ENCODE peak calls at places on chromosomes 11 and 22, in eight cellular contexts. One of them, this sample, is unnamed.

GRCh38 chr11:65663634-65664200 is 1.0 kb upstream of the RELA start:
- DNase-seq in naive thymus-derived CD4-positive, alpha-beta T cell: no peak
- DNase-seq in lung: peak
- DNase-seq in stimulated activated CD4-positive, alpha-beta T cell treated with anti-CD3 and anti-CD28 coated beads, Interleukin-12 subunit alpha, Interleukin-12 subunit beta, amount 100 ng/mL, for 24 hours: peak
- DNase-seq in activated T-cell treated with anti-CD3 and anti-CD28 coated beads, Interleukin-2, amount 50 U/mL, for 72 hours: peak
- DNase-seq in transverse colon: peak
- DNase-seq in PC-9: peak
- DNase-seq in NB4: no peak
- DNase-seq in this sample: peak

GRCh38 chr11:117805048-117805447 is 8.0 kb upstream of the DSCAML1 start:
- DNase-seq in stimulated activated CD4-positive, alpha-beta T cell treated with anti-CD3 and anti-CD28 coated beads, Interleukin-12 subunit alpha, Interleukin-12 subunit beta, amount 100 ng/mL, for 24 hours: no peak
- DNase-seq in PC-9: no peak
- DNase-seq in transverse colon: no peak
- DNase-seq in lung: no peak
- DNase-seq in NB4: peak
- DNase-seq in naive thymus-derived CD4-positive, alpha-beta T cell: no peak
- DNase-seq in activated T-cell treated with anti-CD3 and anti-CD28 coated beads, Interleukin-2, amount 50 U/mL, for 72 hours: no peak
- DNase-seq in this sample: no peak

GRCh38 chr11:105137286-105137685 is 2.3 kb downstream of the CARD18 start:
- DNase-seq in NB4: no peak
- DNase-seq in naive thymus-derived CD4-positive, alpha-beta T cell: no peak
- DNase-seq in PC-9: no peak
- DNase-seq in activated T-cell treated with anti-CD3 and anti-CD28 coated beads, Interleukin-2, amount 50 U/mL, for 72 hours: no peak
- DNase-seq in stimulated activated CD4-positive, alpha-beta T cell treated with anti-CD3 and anti-CD28 coated beads, Interleukin-12 subunit alpha, Interleukin-12 subunit beta, amount 100 ng/mL, for 24 hours: no peak
- DNase-seq in lung: no peak
- DNase-seq in transverse colon: no peak
- DNase-seq in this sample: no peak

GRCh38 chr11:71474771-71475483 is 21.9 kb downstream of the NADSYN1 start:
- DNase-seq in stimulated activated CD4-positive, alpha-beta T cell treated with anti-CD3 and anti-CD28 coated beads, Interleukin-12 subunit alpha, Interleukin-12 subunit beta, amount 100 ng/mL, for 24 hours: no peak
- DNase-seq in lung: no peak
- DNase-seq in naive thymus-derived CD4-positive, alpha-beta T cell: no peak
- DNase-seq in transverse colon: no peak
- DNase-seq in NB4: no peak
- DNase-seq in activated T-cell treated with anti-CD3 and anti-CD28 coated beads, Interleukin-2, amount 50 U/mL, for 72 hours: no peak
- DNase-seq in PC-9: no peak
- DNase-seq in this sample: no peak

GRCh38 chr11:72328366-72329224 is 84.6 kb upstream of the PHOX2A start:
- DNase-seq in stimulated activated CD4-positive, alpha-beta T cell treated with anti-CD3 and anti-CD28 coated beads, Interleukin-12 subunit alpha, Interleukin-12 subunit beta, amount 100 ng/mL, for 24 hours: no peak
- DNase-seq in NB4: no peak
- DNase-seq in naive thymus-derived CD4-positive, alpha-beta T cell: no peak
- DNase-seq in transverse colon: no peak
- DNase-seq in activated T-cell treated with anti-CD3 and anti-CD28 coated beads, Interleukin-2, amount 50 U/mL, for 72 hours: no peak
- DNase-seq in lung: no peak
- DNase-seq in PC-9: no peak
- DNase-seq in this sample: no peak

GRCh38 chr22:19757985-19758895 is 2.3 kb upstream of the TBX1 start:
- DNase-seq in NB4: no peak
- DNase-seq in lung: no peak
- DNase-seq in stimulated activated CD4-positive, alpha-beta T cell treated with anti-CD3 and anti-CD28 coated beads, Interleukin-12 subunit alpha, Interleukin-12 subunit beta, amount 100 ng/mL, for 24 hours: no peak
- DNase-seq in activated T-cell treated with anti-CD3 and anti-CD28 coated beads, Interleukin-2, amount 50 U/mL, for 72 hours: no peak
- DNase-seq in transverse colon: no peak
- DNase-seq in naive thymus-derived CD4-positive, alpha-beta T cell: no peak
- DNase-seq in PC-9: no peak
- DNase-seq in this sample: no peak

GRCh38 chr11:85913486-85913885 is 58.3 kb downstream of the CCDC83 start:
- DNase-seq in transverse colon: no peak
- DNase-seq in naive thymus-derived CD4-positive, alpha-beta T cell: no peak
- DNase-seq in NB4: peak
- DNase-seq in activated T-cell treated with anti-CD3 and anti-CD28 coated beads, Interleukin-2, amount 50 U/mL, for 72 hours: no peak
- DNase-seq in lung: no peak
- DNase-seq in stimulated activated CD4-positive, alpha-beta T cell treated with anti-CD3 and anti-CD28 coated beads, Interleukin-12 subunit alpha, Interleukin-12 subunit beta, amount 100 ng/mL, for 24 hours: no peak
- DNase-seq in PC-9: no peak
- DNase-seq in this sample: no peak

GRCh38 chr22:42316988-42317387 is 46.5 kb upstream of the TCF20 start:
- DNase-seq in activated T-cell treated with anti-CD3 and anti-CD28 coated beads, Interleukin-2, amount 50 U/mL, for 72 hours: peak
- DNase-seq in NB4: peak
- DNase-seq in naive thymus-derived CD4-positive, alpha-beta T cell: no peak
- DNase-seq in stimulated activated CD4-positive, alpha-beta T cell treated with anti-CD3 and anti-CD28 coated beads, Interleukin-12 subunit alpha, Interleukin-12 subunit beta, amount 100 ng/mL, for 24 hours: no peak
- DNase-seq in PC-9: peak
- DNase-seq in lung: peak
- DNase-seq in transverse colon: peak
- DNase-seq in this sample: no peak

GRCh38 chr11:69001301-69002081 is 11.6 kb downstream of the MRGPRF start:
- DNase-seq in lung: no peak
- DNase-seq in PC-9: no peak
- DNase-seq in NB4: no peak
- DNase-seq in transverse colon: peak
- DNase-seq in naive thymus-derived CD4-positive, alpha-beta T cell: no peak
- DNase-seq in activated T-cell treated with anti-CD3 and anti-CD28 coated beads, Interleukin-2, amount 50 U/mL, for 72 hours: no peak
- DNase-seq in stimulated activated CD4-positive, alpha-beta T cell treated with anti-CD3 and anti-CD28 coated beads, Interleukin-12 subunit alpha, Interleukin-12 subunit beta, amount 100 ng/mL, for 24 hours: no peak
- DNase-seq in this sample: no peak

GRCh38 chr11:66022401-66023185 is 3.7 kb downstream of the CATSPER1 start:
- DNase-seq in lung: peak
- DNase-seq in activated T-cell treated with anti-CD3 and anti-CD28 coated beads, Interleukin-2, amount 50 U/mL, for 72 hours: peak
- DNase-seq in transverse colon: peak
- DNase-seq in naive thymus-derived CD4-positive, alpha-beta T cell: peak
- DNase-seq in PC-9: peak
- DNase-seq in stimulated activated CD4-positive, alpha-beta T cell treated with anti-CD3 and anti-CD28 coated beads, Interleukin-12 subunit alpha, Interleukin-12 subunit beta, amount 100 ng/mL, for 24 hours: peak
- DNase-seq in NB4: peak
- DNase-seq in this sample: peak

GRCh38 chr11:14411818-14412217 is 52.8 kb upstream of the RRAS2 start:
- DNase-seq in stimulated activated CD4-positive, alpha-beta T cell treated with anti-CD3 and anti-CD28 coated beads, Interleukin-12 subunit alpha, Interleukin-12 subunit beta, amount 100 ng/mL, for 24 hours: no peak
- DNase-seq in PC-9: no peak
- DNase-seq in lung: peak
- DNase-seq in NB4: peak
- DNase-seq in activated T-cell treated with anti-CD3 and anti-CD28 coated beads, Interleukin-2, amount 50 U/mL, for 72 hours: no peak
- DNase-seq in naive thymus-derived CD4-positive, alpha-beta T cell: no peak
- DNase-seq in transverse colon: no peak
- DNase-seq in this sample: no peak

GRCh38 chr11:58134151-58134550 is 8.8 kb upstream of the OR9I1 start:
- DNase-seq in stimulated activated CD4-positive, alpha-beta T cell treated with anti-CD3 and anti-CD28 coated beads, Interleukin-12 subunit alpha, Interleukin-12 subunit beta, amount 100 ng/mL, for 24 hours: no peak
- DNase-seq in activated T-cell treated with anti-CD3 and anti-CD28 coated beads, Interleukin-2, amount 50 U/mL, for 72 hours: no peak
- DNase-seq in lung: no peak
- DNase-seq in transverse colon: no peak
- DNase-seq in naive thymus-derived CD4-positive, alpha-beta T cell: no peak
- DNase-seq in PC-9: no peak
- DNase-seq in NB4: no peak
- DNase-seq in this sample: no peak

GRCh38 chr22:44721206-44721605 is 19.2 kb downstream of the PRR5 start:
- DNase-seq in PC-9: no peak
- DNase-seq in naive thymus-derived CD4-positive, alpha-beta T cell: no peak
- DNase-seq in activated T-cell treated with anti-CD3 and anti-CD28 coated beads, Interleukin-2, amount 50 U/mL, for 72 hours: no peak
- DNase-seq in transverse colon: no peak
- DNase-seq in NB4: peak
- DNase-seq in lung: no peak
- DNase-seq in stimulated activated CD4-positive, alpha-beta T cell treated with anti-CD3 and anti-CD28 coated beads, Interleukin-12 subunit alpha, Interleukin-12 subunit beta, amount 100 ng/mL, for 24 hours: no peak
- DNase-seq in this sample: no peak

GRCh38 chr11:41382927-41383326 is 76.5 kb downstream of the LRRC4C start:
- DNase-seq in activated T-cell treated with anti-CD3 and anti-CD28 coated beads, Interleukin-2, amount 50 U/mL, for 72 hours: no peak
- DNase-seq in NB4: no peak
- DNase-seq in PC-9: no peak
- DNase-seq in stimulated activated CD4-positive, alpha-beta T cell treated with anti-CD3 and anti-CD28 coated beads, Interleukin-12 subunit alpha, Interleukin-12 subunit beta, amount 100 ng/mL, for 24 hours: no peak
- DNase-seq in naive thymus-derived CD4-positive, alpha-beta T cell: no peak
- DNase-seq in transverse colon: no peak
- DNase-seq in lung: no peak
- DNase-seq in this sample: no peak

GRCh38 chr22:29306175-29306829 is at the start of gene GAS2L1:
- DNase-seq in PC-9: peak
- DNase-seq in NB4: peak
- DNase-seq in naive thymus-derived CD4-positive, alpha-beta T cell: peak
- DNase-seq in lung: peak
- DNase-seq in transverse colon: peak
- DNase-seq in stimulated activated CD4-positive, alpha-beta T cell treated with anti-CD3 and anti-CD28 coated beads, Interleukin-12 subunit alpha, Interleukin-12 subunit beta, amount 100 ng/mL, for 24 hours: peak
- DNase-seq in activated T-cell treated with anti-CD3 and anti-CD28 coated beads, Interleukin-2, amount 50 U/mL, for 72 hours: peak
- DNase-seq in this sample: no peak

GRCh38 chr11:19679952-19680823 is 32.4 kb upstream of the NAV2 start:
- DNase-seq in transverse colon: peak
- DNase-seq in PC-9: peak
- DNase-seq in stimulated activated CD4-positive, alpha-beta T cell treated with anti-CD3 and anti-CD28 coated beads, Interleukin-12 subunit alpha, Interleukin-12 subunit beta, amount 100 ng/mL, for 24 hours: no peak
- DNase-seq in activated T-cell treated with anti-CD3 and anti-CD28 coated beads, Interleukin-2, amount 50 U/mL, for 72 hours: no peak
- DNase-seq in naive thymus-derived CD4-positive, alpha-beta T cell: no peak
- DNase-seq in NB4: no peak
- DNase-seq in lung: peak
- DNase-seq in this sample: no peak

GRCh38 chr11:117375960-117376359 is 48.3 kb downstream of the CEP164 start:
- DNase-seq in stimulated activated CD4-positive, alpha-beta T cell treated with anti-CD3 and anti-CD28 coated beads, Interleukin-12 subunit alpha, Interleukin-12 subunit beta, amount 100 ng/mL, for 24 hours: no peak
- DNase-seq in activated T-cell treated with anti-CD3 and anti-CD28 coated beads, Interleukin-2, amount 50 U/mL, for 72 hours: no peak
- DNase-seq in NB4: no peak
- DNase-seq in lung: no peak
- DNase-seq in naive thymus-derived CD4-positive, alpha-beta T cell: no peak
- DNase-seq in PC-9: no peak
- DNase-seq in transverse colon: no peak
- DNase-seq in this sample: no peak

GRCh38 chr22:39994566-39995345 is at the start of gene FAM83F:
- DNase-seq in naive thymus-derived CD4-positive, alpha-beta T cell: peak
- DNase-seq in NB4: no peak
- DNase-seq in PC-9: peak
- DNase-seq in activated T-cell treated with anti-CD3 and anti-CD28 coated beads, Interleukin-2, amount 50 U/mL, for 72 hours: peak
- DNase-seq in lung: no peak
- DNase-seq in transverse colon: peak
- DNase-seq in stimulated activated CD4-positive, alpha-beta T cell treated with anti-CD3 and anti-CD28 coated beads, Interleukin-12 subunit alpha, Interleukin-12 subunit beta, amount 100 ng/mL, for 24 hours: no peak
- DNase-seq in this sample: peak

GRCh38 chr11:74684661-74685060 is 46.6 kb downstream of the CHRDL2 start:
- DNase-seq in PC-9: no peak
- DNase-seq in transverse colon: no peak
- DNase-seq in stimulated activated CD4-positive, alpha-beta T cell treated with anti-CD3 and anti-CD28 coated beads, Interleukin-12 subunit alpha, Interleukin-12 subunit beta, amount 100 ng/mL, for 24 hours: no peak
- DNase-seq in lung: no peak
- DNase-seq in naive thymus-derived CD4-positive, alpha-beta T cell: no peak
- DNase-seq in activated T-cell treated with anti-CD3 and anti-CD28 coated beads, Interleukin-2, amount 50 U/mL, for 72 hours: no peak
- DNase-seq in NB4: no peak
- DNase-seq in this sample: no peak

GRCh38 chr11:32183512-32183911 is 92.6 kb downstream of the RCN1 start:
- DNase-seq in stimulated activated CD4-positive, alpha-beta T cell treated with anti-CD3 and anti-CD28 coated beads, Interleukin-12 subunit alpha, Interleukin-12 subunit beta, amount 100 ng/mL, for 24 hours: no peak
- DNase-seq in PC-9: no peak
- DNase-seq in NB4: no peak
- DNase-seq in lung: no peak
- DNase-seq in activated T-cell treated with anti-CD3 and anti-CD28 coated beads, Interleukin-2, amount 50 U/mL, for 72 hours: no peak
- DNase-seq in naive thymus-derived CD4-positive, alpha-beta T cell: no peak
- DNase-seq in transverse colon: no peak
- DNase-seq in this sample: no peak

GRCh38 chr11:75237050-75237449 is 3.5 kb upstream of the TPBGL start:
- DNase-seq in stimulated activated CD4-positive, alpha-beta T cell treated with anti-CD3 and anti-CD28 coated beads, Interleukin-12 subunit alpha, Interleukin-12 subunit beta, amount 100 ng/mL, for 24 hours: no peak
- DNase-seq in NB4: no peak
- DNase-seq in activated T-cell treated with anti-CD3 and anti-CD28 coated beads, Interleukin-2, amount 50 U/mL, for 72 hours: no peak
- DNase-seq in naive thymus-derived CD4-positive, alpha-beta T cell: no peak
- DNase-seq in transverse colon: no peak
- DNase-seq in lung: no peak
- DNase-seq in PC-9: no peak
- DNase-seq in this sample: no peak

GRCh38 chr11:61919841-61920631 is 2.7 kb upstream of the RAB3IL1 start:
- DNase-seq in naive thymus-derived CD4-positive, alpha-beta T cell: peak
- DNase-seq in NB4: no peak
- DNase-seq in stimulated activated CD4-positive, alpha-beta T cell treated with anti-CD3 and anti-CD28 coated beads, Interleukin-12 subunit alpha, Interleukin-12 subunit beta, amount 100 ng/mL, for 24 hours: no peak
- DNase-seq in PC-9: no peak
- DNase-seq in lung: no peak
- DNase-seq in activated T-cell treated with anti-CD3 and anti-CD28 coated beads, Interleukin-2, amount 50 U/mL, for 72 hours: no peak
- DNase-seq in transverse colon: no peak
- DNase-seq in this sample: no peak

GRCh38 chr11:46277623-46278386 is at the start of gene CREB3L1:
- DNase-seq in stimulated activated CD4-positive, alpha-beta T cell treated with anti-CD3 and anti-CD28 coated beads, Interleukin-12 subunit alpha, Interleukin-12 subunit beta, amount 100 ng/mL, for 24 hours: no peak
- DNase-seq in activated T-cell treated with anti-CD3 and anti-CD28 coated beads, Interleukin-2, amount 50 U/mL, for 72 hours: no peak
- DNase-seq in naive thymus-derived CD4-positive, alpha-beta T cell: no peak
- DNase-seq in PC-9: no peak
- DNase-seq in lung: peak
- DNase-seq in NB4: peak
- DNase-seq in transverse colon: peak
- DNase-seq in this sample: no peak

GRCh38 chr11:122069946-122070345 is 46.1 kb downstream of the BLID start:
- DNase-seq in NB4: peak
- DNase-seq in activated T-cell treated with anti-CD3 and anti-CD28 coated beads, Interleukin-2, amount 50 U/mL, for 72 hours: no peak
- DNase-seq in transverse colon: peak
- DNase-seq in lung: no peak
- DNase-seq in stimulated activated CD4-positive, alpha-beta T cell treated with anti-CD3 and anti-CD28 coated beads, Interleukin-12 subunit alpha, Interleukin-12 subunit beta, amount 100 ng/mL, for 24 hours: no peak
- DNase-seq in naive thymus-derived CD4-positive, alpha-beta T cell: no peak
- DNase-seq in PC-9: peak
- DNase-seq in this sample: no peak

GRCh38 chr11:85694385-85694980 is 8.5 kb upstream of the CCDC89 start:
- DNase-seq in stimulated activated CD4-positive, alpha-beta T cell treated with anti-CD3 and anti-CD28 coated beads, Interleukin-12 subunit alpha, Interleukin-12 subunit beta, amount 100 ng/mL, for 24 hours: no peak
- DNase-seq in transverse colon: no peak
- DNase-seq in activated T-cell treated with anti-CD3 and anti-CD28 coated beads, Interleukin-2, amount 50 U/mL, for 72 hours: no peak
- DNase-seq in NB4: peak
- DNase-seq in naive thymus-derived CD4-positive, alpha-beta T cell: no peak
- DNase-seq in PC-9: no peak
- DNase-seq in lung: no peak
- DNase-seq in this sample: no peak

GRCh38 chr11:28009383-28009782 is 98.6 kb downstream of the KIF18A start:
- DNase-seq in PC-9: no peak
- DNase-seq in NB4: peak
- DNase-seq in naive thymus-derived CD4-positive, alpha-beta T cell: no peak
- DNase-seq in lung: no peak
- DNase-seq in activated T-cell treated with anti-CD3 and anti-CD28 coated beads, Interleukin-2, amount 50 U/mL, for 72 hours: no peak
- DNase-seq in stimulated activated CD4-positive, alpha-beta T cell treated with anti-CD3 and anti-CD28 coated beads, Interleukin-12 subunit alpha, Interleukin-12 subunit beta, amount 100 ng/mL, for 24 hours: no peak
- DNase-seq in transverse colon: no peak
- DNase-seq in this sample: no peak

GRCh38 chr22:49168219-49168813 is 659.4 kb downstream of the BRD1 start:
- DNase-seq in NB4: no peak
- DNase-seq in lung: no peak
- DNase-seq in activated T-cell treated with anti-CD3 and anti-CD28 coated beads, Interleukin-2, amount 50 U/mL, for 72 hours: no peak
- DNase-seq in naive thymus-derived CD4-positive, alpha-beta T cell: no peak
- DNase-seq in transverse colon: no peak
- DNase-seq in stimulated activated CD4-positive, alpha-beta T cell treated with anti-CD3 and anti-CD28 coated beads, Interleukin-12 subunit alpha, Interleukin-12 subunit beta, amount 100 ng/mL, for 24 hours: no peak
- DNase-seq in PC-9: no peak
- DNase-seq in this sample: no peak

GRCh38 chr22:49213731-49214352 is 613.8 kb downstream of the BRD1 start:
- DNase-seq in lung: no peak
- DNase-seq in transverse colon: no peak
- DNase-seq in stimulated activated CD4-positive, alpha-beta T cell treated with anti-CD3 and anti-CD28 coated beads, Interleukin-12 subunit alpha, Interleukin-12 subunit beta, amount 100 ng/mL, for 24 hours: no peak
- DNase-seq in naive thymus-derived CD4-positive, alpha-beta T cell: no peak
- DNase-seq in NB4: no peak
- DNase-seq in PC-9: no peak
- DNase-seq in activated T-cell treated with anti-CD3 and anti-CD28 coated beads, Interleukin-2, amount 50 U/mL, for 72 hours: no peak
- DNase-seq in this sample: no peak

GRCh38 chr11:11701070-11701469 is 79.3 kb upstream of the GALNT18 start:
- DNase-seq in transverse colon: no peak
- DNase-seq in NB4: no peak
- DNase-seq in lung: no peak
- DNase-seq in activated T-cell treated with anti-CD3 and anti-CD28 coated beads, Interleukin-2, amount 50 U/mL, for 72 hours: no peak
- DNase-seq in stimulated activated CD4-positive, alpha-beta T cell treated with anti-CD3 and anti-CD28 coated beads, Interleukin-12 subunit alpha, Interleukin-12 subunit beta, amount 100 ng/mL, for 24 hours: no peak
- DNase-seq in PC-9: no peak
- DNase-seq in naive thymus-derived CD4-positive, alpha-beta T cell: no peak
- DNase-seq in this sample: no peak

GRCh38 chr11:9351956-9352355 is 32.5 kb upstream of the IPO7 start:
- DNase-seq in activated T-cell treated with anti-CD3 and anti-CD28 coated beads, Interleukin-2, amount 50 U/mL, for 72 hours: no peak
- DNase-seq in stimulated activated CD4-positive, alpha-beta T cell treated with anti-CD3 and anti-CD28 coated beads, Interleukin-12 subunit alpha, Interleukin-12 subunit beta, amount 100 ng/mL, for 24 hours: no peak
- DNase-seq in NB4: no peak
- DNase-seq in lung: no peak
- DNase-seq in transverse colon: no peak
- DNase-seq in PC-9: no peak
- DNase-seq in naive thymus-derived CD4-positive, alpha-beta T cell: no peak
- DNase-seq in this sample: no peak

GRCh38 chr11:73221996-73222395 is 3.9 kb downstream of the P2RY2 start:
- DNase-seq in naive thymus-derived CD4-positive, alpha-beta T cell: no peak
- DNase-seq in lung: no peak
- DNase-seq in stimulated activated CD4-positive, alpha-beta T cell treated with anti-CD3 and anti-CD28 coated beads, Interleukin-12 subunit alpha, Interleukin-12 subunit beta, amount 100 ng/mL, for 24 hours: no peak
- DNase-seq in transverse colon: no peak
- DNase-seq in PC-9: no peak
- DNase-seq in activated T-cell treated with anti-CD3 and anti-CD28 coated beads, Interleukin-2, amount 50 U/mL, for 72 hours: no peak
- DNase-seq in NB4: no peak
- DNase-seq in this sample: no peak

GRCh38 chr11:123308077-123308476 is 113.0 kb upstream of the CLMP start:
- DNase-seq in activated T-cell treated with anti-CD3 and anti-CD28 coated beads, Interleukin-2, amount 50 U/mL, for 72 hours: no peak
- DNase-seq in lung: no peak
- DNase-seq in PC-9: no peak
- DNase-seq in naive thymus-derived CD4-positive, alpha-beta T cell: no peak
- DNase-seq in transverse colon: no peak
- DNase-seq in stimulated activated CD4-positive, alpha-beta T cell treated with anti-CD3 and anti-CD28 coated beads, Interleukin-12 subunit alpha, Interleukin-12 subunit beta, amount 100 ng/mL, for 24 hours: no peak
- DNase-seq in NB4: peak
- DNase-seq in this sample: no peak

GRCh38 chr22:50082961-50083461 is 2.2 kb downstream of the MLC1 start:
- DNase-seq in activated T-cell treated with anti-CD3 and anti-CD28 coated beads, Interleukin-2, amount 50 U/mL, for 72 hours: no peak
- DNase-seq in naive thymus-derived CD4-positive, alpha-beta T cell: no peak
- DNase-seq in PC-9: peak
- DNase-seq in transverse colon: peak
- DNase-seq in lung: no peak
- DNase-seq in NB4: peak
- DNase-seq in stimulated activated CD4-positive, alpha-beta T cell treated with anti-CD3 and anti-CD28 coated beads, Interleukin-12 subunit alpha, Interleukin-12 subunit beta, amount 100 ng/mL, for 24 hours: no peak
- DNase-seq in this sample: no peak

GRCh38 chr11:58796333-58797049 is 48.0 kb downstream of the GLYATL2 start:
- DNase-seq in activated T-cell treated with anti-CD3 and anti-CD28 coated beads, Interleukin-2, amount 50 U/mL, for 72 hours: no peak
- DNase-seq in transverse colon: no peak
- DNase-seq in PC-9: no peak
- DNase-seq in lung: no peak
- DNase-seq in stimulated activated CD4-positive, alpha-beta T cell treated with anti-CD3 and anti-CD28 coated beads, Interleukin-12 subunit alpha, Interleukin-12 subunit beta, amount 100 ng/mL, for 24 hours: no peak
- DNase-seq in NB4: no peak
- DNase-seq in naive thymus-derived CD4-positive, alpha-beta T cell: no peak
- DNase-seq in this sample: no peak